ENCODE peak calls at places on chromosomes 2 and 18, in seven cellular contexts. G, O, U, C, M, Q and T are unnamed samples.

GRCh38 chr2:206064077-206064476 is 21.9 kb downstream of the INO80D start:
- DNase-seq in U (no peak), M (no peak), C (no peak), Q (no peak), G (no peak), O (no peak), T (no peak)

GRCh38 chr2:213251618-213252017 is 32.6 kb upstream of the SPAG16 start:
- DNase-seq in U (no peak), C (peak; percentile 57), G (peak; percentile 50), M (no peak), O (peak; percentile 29), Q (peak; percentile 82), T (no peak)

GRCh38 chr2:229071292-229071976 is 199.7 kb downstream of the PID1 start:
- DNase-seq in M (no peak), G (no peak), U (no peak), C (no peak), Q (peak; percentile 10), O (no peak), T (no peak)

GRCh38 chr18:79523738-79524180 is 128.0 kb downstream of the NFATC1 start:
- DNase-seq in U (no peak), G (no peak), O (no peak), C (no peak), Q (no peak), M (peak; percentile 93), T (peak; percentile 74)

GRCh38 chr18:58015045-58015444 is 29.0 kb upstream of the NEDD4L start:
- DNase-seq in Q (no peak), C (no peak), M (no peak), O (no peak), U (no peak), G (no peak), T (no peak)

GRCh38 chr2:104861295-104862060 is 7.6 kb downstream of the POU3F3 start:
- DNase-seq in O (no peak), U (no peak), M (no peak), G (no peak), C (no peak), Q (no peak), T (no peak)

GRCh38 chr18:50614838-50615237 is 55.0 kb downstream of the MAPK4 start:
- DNase-seq in G (no peak), Q (peak; percentile 56), M (no peak), O (peak; percentile 64), U (no peak), C (no peak), T (no peak)

GRCh38 chr2:200471324-200471848 is 38.5 kb downstream of the KCTD18 start:
- DNase-seq in C (no peak), O (no peak), G (peak; percentile 6), Q (peak; percentile 50), U (no peak), M (peak; percentile 44), T (no peak)

GRCh38 chr2:238989484-238989883 is 141.6 kb downstream of the TWIST2 start:
- DNase-seq in U (no peak), O (no peak), G (no peak), M (no peak), C (no peak), Q (no peak), T (no peak)

GRCh38 chr2:10777842-10778723 is 34.5 kb downstream of the PDIA6 start:
- DNase-seq in M (no peak), Q (no peak), O (no peak), G (no peak), U (no peak), C (no peak), T (no peak)

GRCh38 chr2:209391776-209392401 is 32.0 kb upstream of the MAP2 start:
- DNase-seq in C (no peak), U (no peak), Q (peak; percentile 63), M (no peak), O (no peak), G (no peak), T (no peak)

GRCh38 chr2:213288913-213289700 is 4.8 kb downstream of the SPAG16 start:
- DNase-seq in Q (peak; percentile 40), M (no peak), U (no peak), O (peak; percentile 5), C (no peak), G (no peak), T (no peak)

GRCh38 chr18:62741118-62741566 is 25.8 kb downstream of the PHLPP1 start:
- DNase-seq in M (no peak), Q (peak; percentile 74), O (peak; percentile 60), U (no peak), C (no peak), G (peak; percentile 91), T (no peak)

GRCh38 chr18:62744076-62744705 is 28.9 kb downstream of the PHLPP1 start:
- DNase-seq in U (no peak), G (no peak), Q (no peak), C (no peak), O (no peak), M (no peak), T (no peak)

GRCh38 chr18:62738638-62739037 is 23.3 kb downstream of the PHLPP1 start:
- DNase-seq in U (no peak), Q (no peak), M (no peak), G (no peak), O (no peak), C (no peak), T (no peak)

GRCh38 chr18:62739911-62740310 is 24.6 kb downstream of the PHLPP1 start:
- DNase-seq in G (no peak), M (no peak), O (no peak), C (no peak), Q (no peak), U (no peak), T (no peak)

DNA sequence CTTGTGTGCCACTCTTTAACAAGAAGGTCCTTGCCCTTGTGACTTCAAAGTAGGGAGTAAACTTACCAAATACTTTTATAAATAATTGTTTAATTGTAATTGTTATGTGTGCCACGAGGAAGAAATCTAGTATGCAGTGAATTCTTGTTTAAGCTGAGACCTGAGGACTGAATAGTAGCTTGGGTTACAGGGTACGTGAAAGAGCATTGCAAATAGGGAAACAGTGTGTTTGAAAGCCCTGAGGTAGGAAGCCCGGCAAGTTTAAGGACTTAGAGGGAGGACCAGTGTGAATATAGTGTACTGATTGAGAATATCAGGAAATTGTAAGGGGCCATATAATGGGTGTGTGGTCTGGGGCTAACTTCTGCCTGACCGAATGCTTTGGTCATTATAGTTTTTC is 26.2 kb downstream of the PHLPP1 start:
- DNase-seq in C (no peak), O (no peak), M (no peak), Q (no peak), U (no peak), G (no peak), T (no peak)
- H3K4me3 ChIP-seq in C (no peak overlapping the region), O (no peak overlapping the region), M (no peak overlapping the region), Q (no peak overlapping the region), U (no peak overlapping the region), G (no peak overlapping the region), T (no peak overlapping the region)

DNA sequence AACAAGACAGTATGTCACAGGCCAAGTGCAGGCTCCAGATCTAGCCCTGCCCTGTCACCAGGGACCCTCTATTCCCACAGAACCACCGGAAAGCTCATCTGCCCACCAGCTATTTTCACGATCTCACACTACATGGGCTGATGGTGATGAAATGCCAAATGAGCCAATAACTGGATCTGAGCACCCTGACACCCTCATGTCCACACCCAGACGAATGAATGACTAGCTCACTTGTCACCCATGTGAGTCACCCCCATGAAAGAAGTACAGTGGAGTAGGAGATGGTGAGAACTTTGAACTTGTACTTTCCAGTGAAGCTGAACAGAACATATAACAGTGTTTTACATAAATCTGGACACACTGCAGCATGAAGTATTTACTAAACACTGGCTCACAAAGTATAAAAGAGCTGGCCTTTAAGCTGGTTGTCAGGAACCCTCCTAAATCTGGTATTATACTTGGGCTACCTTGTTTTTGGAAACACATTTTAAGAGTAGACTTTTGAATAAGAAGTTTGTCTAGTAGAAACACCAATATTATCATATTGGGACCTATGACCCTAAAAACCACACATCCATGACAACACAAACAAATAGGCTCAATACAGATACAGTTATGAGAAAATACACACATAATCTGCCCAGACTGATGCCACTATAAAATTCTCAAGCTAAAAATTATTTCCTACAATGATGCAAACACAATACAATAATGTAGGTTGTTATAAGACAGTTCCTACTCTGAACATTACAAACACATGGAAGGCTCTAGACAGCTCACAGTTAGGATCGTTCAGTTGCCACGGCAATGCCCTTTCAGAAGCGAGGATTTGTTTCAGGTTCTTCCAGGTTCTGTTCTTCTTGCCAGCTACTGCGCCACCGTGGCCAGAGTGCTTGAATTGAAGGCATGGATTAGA is 19.0 kb downstream of the INO80C start:
- DNase-seq in M (no peak), G (peak; percentile 95), C (peak; percentile 39), U (no peak), Q (peak; percentile 99), O (peak; percentile 15), T (no peak)
- H3K4me3 ChIP-seq in M (no peak overlapping the region), G (no peak overlapping the region), C (no peak overlapping the region), U (no peak overlapping the region), Q (peak overlapping the region; percentile 51), O (no peak overlapping the region), T (no peak overlapping the region)

DNA sequence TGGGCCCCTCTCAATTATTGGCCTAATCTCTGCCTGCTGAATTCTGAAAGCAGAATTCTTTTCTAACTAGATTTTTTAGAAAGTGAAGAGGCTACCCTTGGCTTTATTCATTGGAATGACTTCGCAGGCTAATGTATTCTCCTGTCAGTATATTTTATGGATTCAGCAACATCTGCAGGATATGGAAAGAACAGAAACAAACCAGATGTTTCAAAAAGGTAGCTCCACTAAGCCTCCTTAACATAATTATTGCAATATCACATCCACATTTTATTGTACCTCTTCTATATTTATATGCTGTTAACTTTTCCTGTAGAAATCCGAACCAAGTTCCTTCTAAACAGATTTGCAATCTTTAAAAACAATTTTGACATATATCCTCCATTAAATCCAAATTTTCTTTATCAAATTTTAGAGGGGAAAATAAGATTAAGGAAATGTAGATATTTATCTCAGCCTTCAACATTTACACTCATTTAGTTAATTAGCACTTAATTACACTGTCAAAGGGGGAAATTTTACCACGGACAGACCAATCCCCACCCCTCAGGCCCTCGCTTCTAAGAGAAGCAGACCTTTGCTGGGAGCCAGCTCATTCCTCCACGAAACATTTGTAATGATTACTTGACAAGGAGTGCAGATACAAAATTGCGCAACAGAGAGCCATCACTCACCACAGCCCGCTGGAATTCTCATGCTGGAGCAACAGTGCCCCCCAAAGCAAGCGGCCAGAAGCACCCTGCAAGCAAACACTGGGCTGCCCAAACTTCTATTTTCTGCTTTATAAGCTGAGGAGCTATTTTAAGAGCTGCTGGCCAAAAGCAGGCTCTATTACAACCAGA is 253.4 kb downstream of the ETAA1 start:
- DNase-seq in G (peak; percentile 6), O (peak; percentile 88), U (peak; percentile 63), Q (peak; percentile 94), C (peak; percentile 90), M (no peak), T (no peak)
- H3K4me3 ChIP-seq in G (no peak overlapping the region), O (no peak overlapping the region), U (no peak overlapping the region), Q (no peak overlapping the region), C (no peak overlapping the region), M (no peak overlapping the region), T (no peak overlapping the region)

DNA sequence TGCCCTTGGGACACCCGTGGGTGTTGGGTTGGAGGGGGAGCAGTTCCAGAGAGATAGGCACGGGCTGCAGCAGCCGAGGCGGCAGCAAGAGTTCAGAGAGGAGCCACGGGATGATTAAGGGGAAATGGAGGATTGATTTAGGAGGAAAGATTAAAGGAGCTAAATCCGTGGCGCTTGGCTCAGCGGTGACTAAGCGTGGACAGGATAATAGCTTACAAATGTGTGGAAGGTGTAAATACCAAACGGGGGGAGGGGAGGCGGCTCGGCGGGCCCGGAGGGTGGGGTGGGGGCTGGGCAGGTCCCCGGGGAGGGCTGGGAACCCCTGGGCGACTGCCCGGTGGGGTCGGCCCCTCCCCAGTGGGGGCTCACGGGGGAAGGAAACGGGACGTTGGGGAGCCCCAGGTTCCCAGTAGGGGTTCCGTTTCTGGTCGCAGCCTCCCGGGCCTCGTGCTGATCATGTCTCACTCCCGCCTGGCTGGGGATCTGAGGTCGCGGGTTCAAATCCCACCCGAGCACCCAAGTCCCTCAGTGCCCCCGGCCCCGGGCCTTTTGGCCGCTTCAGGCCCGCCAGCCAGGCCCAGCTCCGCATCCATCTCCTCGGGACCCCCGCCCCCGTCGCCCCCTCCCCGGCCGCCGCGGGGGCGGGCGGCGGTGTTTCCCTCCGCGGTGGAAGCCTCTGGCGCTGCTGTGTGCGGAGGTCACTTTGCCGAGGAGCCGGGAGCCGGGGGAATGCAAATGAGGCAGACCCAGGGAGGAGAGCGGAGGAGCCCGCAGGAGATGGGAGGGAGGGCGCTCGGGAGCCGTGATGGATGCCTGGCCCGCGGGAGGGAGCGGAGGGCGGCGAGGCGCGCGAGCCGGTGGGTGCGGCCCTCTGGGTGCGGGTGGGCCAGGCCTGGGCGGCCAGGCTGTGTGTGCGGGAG is 8.1 kb downstream of the ASIC4 start:
- DNase-seq in U (no peak), M (no peak), Q (peak; percentile 87), C (peak; percentile 48), O (no peak), G (peak; percentile 79), T (no peak)
- H3K4me3 ChIP-seq in U (no peak overlapping the region), M (no peak overlapping the region), Q (peak overlapping the region; percentile 10), C (no peak overlapping the region), O (no peak overlapping the region), G (peak overlapping the region; percentile 18), T (no peak overlapping the region)